ENCODE peak calls at places on chromosomes 5 and 9, in seven cellular contexts. One of them, this sample, is unnamed.

GRCh38 chr9:16422114-16422513 is 448.4 kb downstream of the BNC2 start:
- DNase-seq in neural crest cell: no peak
- DNase-seq in AG04450: no peak
- DNase-seq in HTR-8/SVneo: no peak
- DNase-seq in PC-9: no peak
- DNase-seq in HCT116: no peak
- DNase-seq in activated gamma-delta T cell treated with anti-CD3 and anti-CD28 coated beads, Interleukin-2, amount 50 U/mL, for 16 hours: no peak
- DNase-seq in this sample: no peak

GRCh38 chr9:33164138-33164809 is 2.9 kb downstream of the B4GALT1 start:
- DNase-seq in neural crest cell: no peak
- DNase-seq in AG04450: no peak
- DNase-seq in HTR-8/SVneo: no peak
- DNase-seq in PC-9: no peak
- DNase-seq in HCT116: no peak
- DNase-seq in activated gamma-delta T cell treated with anti-CD3 and anti-CD28 coated beads, Interleukin-2, amount 50 U/mL, for 16 hours: no peak
- DNase-seq in this sample: no peak

GRCh38 chr5:81302596-81302995 is 1.2 kb downstream of the ZCCHC9 start:
- DNase-seq in neural crest cell: no peak
- DNase-seq in AG04450: no peak
- DNase-seq in HTR-8/SVneo: no peak
- DNase-seq in PC-9: no peak
- DNase-seq in HCT116: no peak
- DNase-seq in activated gamma-delta T cell treated with anti-CD3 and anti-CD28 coated beads, Interleukin-2, amount 50 U/mL, for 16 hours: no peak
- DNase-seq in this sample: no peak

GRCh38 chr9:80878556-80878955 is 810.8 kb downstream of the TLE1 start:
- DNase-seq in neural crest cell: no peak
- DNase-seq in AG04450: peak
- DNase-seq in HTR-8/SVneo: no peak
- DNase-seq in PC-9: no peak
- DNase-seq in HCT116: no peak
- DNase-seq in activated gamma-delta T cell treated with anti-CD3 and anti-CD28 coated beads, Interleukin-2, amount 50 U/mL, for 16 hours: no peak
- DNase-seq in this sample: no peak

GRCh38 chr5:13994606-13995336 is 50.3 kb upstream of the DNAH5 start:
- DNase-seq in neural crest cell: no peak
- DNase-seq in AG04450: peak
- DNase-seq in HTR-8/SVneo: no peak
- DNase-seq in PC-9: no peak
- DNase-seq in HCT116: no peak
- DNase-seq in activated gamma-delta T cell treated with anti-CD3 and anti-CD28 coated beads, Interleukin-2, amount 50 U/mL, for 16 hours: no peak
- DNase-seq in this sample: no peak

GRCh38 chr5:140567871-140568270 is 3.2 kb downstream of the SLC35A4 start:
- DNase-seq in neural crest cell: no peak
- DNase-seq in AG04450: no peak
- DNase-seq in HTR-8/SVneo: no peak
- DNase-seq in PC-9: no peak
- DNase-seq in HCT116: no peak
- DNase-seq in activated gamma-delta T cell treated with anti-CD3 and anti-CD28 coated beads, Interleukin-2, amount 50 U/mL, for 16 hours: no peak
- DNase-seq in this sample: no peak

GRCh38 chr5:177454397-177455035 is 7.9 kb downstream of the PRR7 start:
- DNase-seq in neural crest cell: peak
- DNase-seq in AG04450: no peak
- DNase-seq in HTR-8/SVneo: peak
- DNase-seq in PC-9: peak
- DNase-seq in HCT116: peak
- DNase-seq in activated gamma-delta T cell treated with anti-CD3 and anti-CD28 coated beads, Interleukin-2, amount 50 U/mL, for 16 hours: peak
- DNase-seq in this sample: peak

GRCh38 chr5:6820851-6821479 is 107.7 kb downstream of the TENT4A start:
- DNase-seq in neural crest cell: peak
- DNase-seq in AG04450: no peak
- DNase-seq in HTR-8/SVneo: peak
- DNase-seq in PC-9: peak
- DNase-seq in HCT116: peak
- DNase-seq in activated gamma-delta T cell treated with anti-CD3 and anti-CD28 coated beads, Interleukin-2, amount 50 U/mL, for 16 hours: no peak
- DNase-seq in this sample: no peak

GRCh38 chr9:82583524-82583923 is 479.4 kb downstream of the RASEF start:
- DNase-seq in neural crest cell: no peak
- DNase-seq in AG04450: no peak
- DNase-seq in HTR-8/SVneo: no peak
- DNase-seq in PC-9: no peak
- DNase-seq in HCT116: no peak
- DNase-seq in activated gamma-delta T cell treated with anti-CD3 and anti-CD28 coated beads, Interleukin-2, amount 50 U/mL, for 16 hours: no peak
- DNase-seq in this sample: no peak

GRCh38 chr9:61671276-61671973 is 481.6 kb downstream of the SPATA31A7 start:
- DNase-seq in neural crest cell: no peak
- DNase-seq in AG04450: no peak
- DNase-seq in HTR-8/SVneo: no peak
- DNase-seq in PC-9: no peak
- DNase-seq in HCT116: no peak
- DNase-seq in activated gamma-delta T cell treated with anti-CD3 and anti-CD28 coated beads, Interleukin-2, amount 50 U/mL, for 16 hours: no peak
- DNase-seq in this sample: peak

GRCh38 chr5:42547146-42547545 is 123.9 kb downstream of the GHR start:
- DNase-seq in neural crest cell: no peak
- DNase-seq in AG04450: no peak
- DNase-seq in HTR-8/SVneo: no peak
- DNase-seq in PC-9: no peak
- DNase-seq in HCT116: no peak
- DNase-seq in activated gamma-delta T cell treated with anti-CD3 and anti-CD28 coated beads, Interleukin-2, amount 50 U/mL, for 16 hours: no peak
- DNase-seq in this sample: no peak

GRCh38 chr5:125559296-125559695 is 812.9 kb upstream of the ZNF608 start:
- DNase-seq in neural crest cell: no peak
- DNase-seq in AG04450: peak
- DNase-seq in HTR-8/SVneo: peak
- DNase-seq in PC-9: peak
- DNase-seq in HCT116: peak
- DNase-seq in activated gamma-delta T cell treated with anti-CD3 and anti-CD28 coated beads, Interleukin-2, amount 50 U/mL, for 16 hours: no peak
- DNase-seq in this sample: no peak

GRCh38 chr9:34544035-34544434 is 21.2 kb upstream of the ENHO start:
- DNase-seq in neural crest cell: no peak
- DNase-seq in AG04450: no peak
- DNase-seq in HTR-8/SVneo: no peak
- DNase-seq in PC-9: no peak
- DNase-seq in HCT116: no peak
- DNase-seq in activated gamma-delta T cell treated with anti-CD3 and anti-CD28 coated beads, Interleukin-2, amount 50 U/mL, for 16 hours: no peak
- DNase-seq in this sample: no peak

GRCh38 chr9:37141015-37141414 is 20.6 kb downstream of the ZCCHC7 start:
- DNase-seq in neural crest cell: no peak
- DNase-seq in AG04450: no peak
- DNase-seq in HTR-8/SVneo: no peak
- DNase-seq in PC-9: no peak
- DNase-seq in HCT116: no peak
- DNase-seq in activated gamma-delta T cell treated with anti-CD3 and anti-CD28 coated beads, Interleukin-2, amount 50 U/mL, for 16 hours: no peak
- DNase-seq in this sample: no peak

GRCh38 chr5:57862471-57863282 is 380.1 kb upstream of the ACTBL2 start:
- DNase-seq in neural crest cell: no peak
- DNase-seq in AG04450: no peak
- DNase-seq in HTR-8/SVneo: peak
- DNase-seq in PC-9: peak
- DNase-seq in HCT116: no peak
- DNase-seq in activated gamma-delta T cell treated with anti-CD3 and anti-CD28 coated beads, Interleukin-2, amount 50 U/mL, for 16 hours: no peak
- DNase-seq in this sample: no peak

GRCh38 chr5:115487750-115488149 is 56.8 kb downstream of the FEM1C start:
- DNase-seq in neural crest cell: no peak
- DNase-seq in AG04450: no peak
- DNase-seq in HTR-8/SVneo: no peak
- DNase-seq in PC-9: no peak
- DNase-seq in HCT116: no peak
- DNase-seq in activated gamma-delta T cell treated with anti-CD3 and anti-CD28 coated beads, Interleukin-2, amount 50 U/mL, for 16 hours: no peak
- DNase-seq in this sample: no peak

GRCh38 chr9:109793196-109793595 is 13.2 kb downstream of the PALM2AKAP2 start:
- DNase-seq in neural crest cell: no peak
- DNase-seq in AG04450: peak
- DNase-seq in HTR-8/SVneo: peak
- DNase-seq in PC-9: peak
- DNase-seq in HCT116: no peak
- DNase-seq in activated gamma-delta T cell treated with anti-CD3 and anti-CD28 coated beads, Interleukin-2, amount 50 U/mL, for 16 hours: no peak
- DNase-seq in this sample: no peak

GRCh38 chr5:142056831-142057696 is 44.2 kb upstream of the GNPDA1 start:
- DNase-seq in neural crest cell: no peak
- DNase-seq in AG04450: no peak
- DNase-seq in HTR-8/SVneo: no peak
- DNase-seq in PC-9: no peak
- DNase-seq in HCT116: no peak
- DNase-seq in activated gamma-delta T cell treated with anti-CD3 and anti-CD28 coated beads, Interleukin-2, amount 50 U/mL, for 16 hours: no peak
- DNase-seq in this sample: no peak

GRCh38 chr5:170662966-170663365 is 120.6 kb upstream of the GABRP start:
- DNase-seq in neural crest cell: no peak
- DNase-seq in AG04450: no peak
- DNase-seq in HTR-8/SVneo: no peak
- DNase-seq in PC-9: no peak
- DNase-seq in HCT116: no peak
- DNase-seq in activated gamma-delta T cell treated with anti-CD3 and anti-CD28 coated beads, Interleukin-2, amount 50 U/mL, for 16 hours: no peak
- DNase-seq in this sample: no peak

GRCh38 chr5:143398451-143399237 is 4.8 kb downstream of the NR3C1 start:
- DNase-seq in neural crest cell: no peak
- DNase-seq in AG04450: no peak
- DNase-seq in HTR-8/SVneo: no peak
- DNase-seq in PC-9: no peak
- DNase-seq in HCT116: no peak
- DNase-seq in activated gamma-delta T cell treated with anti-CD3 and anti-CD28 coated beads, Interleukin-2, amount 50 U/mL, for 16 hours: no peak
- DNase-seq in this sample: no peak

GRCh38 chr5:89277791-89278190 is 394.8 kb upstream of the MEF2C start:
- DNase-seq in neural crest cell: no peak
- DNase-seq in AG04450: no peak
- DNase-seq in HTR-8/SVneo: no peak
- DNase-seq in PC-9: no peak
- DNase-seq in HCT116: no peak
- DNase-seq in activated gamma-delta T cell treated with anti-CD3 and anti-CD28 coated beads, Interleukin-2, amount 50 U/mL, for 16 hours: no peak
- DNase-seq in this sample: no peak

GRCh38 chr9:137759649-137760321 is 117.8 kb upstream of the CACNA1B start:
- DNase-seq in neural crest cell: peak
- DNase-seq in AG04450: no peak
- DNase-seq in HTR-8/SVneo: no peak
- DNase-seq in PC-9: no peak
- DNase-seq in HCT116: no peak
- DNase-seq in activated gamma-delta T cell treated with anti-CD3 and anti-CD28 coated beads, Interleukin-2, amount 50 U/mL, for 16 hours: no peak
- DNase-seq in this sample: no peak

GRCh38 chr5:134430001-134430569 is 18.4 kb upstream of the CDKN2AIPNL start:
- DNase-seq in neural crest cell: no peak
- DNase-seq in AG04450: no peak
- DNase-seq in HTR-8/SVneo: no peak
- DNase-seq in PC-9: no peak
- DNase-seq in HCT116: no peak
- DNase-seq in activated gamma-delta T cell treated with anti-CD3 and anti-CD28 coated beads, Interleukin-2, amount 50 U/mL, for 16 hours: no peak
- DNase-seq in this sample: no peak

GRCh38 chr5:56060276-56061110 is 65.7 kb upstream of the IL6ST start:
- DNase-seq in neural crest cell: no peak
- DNase-seq in AG04450: no peak
- DNase-seq in HTR-8/SVneo: no peak
- DNase-seq in PC-9: no peak
- DNase-seq in HCT116: no peak
- DNase-seq in activated gamma-delta T cell treated with anti-CD3 and anti-CD28 coated beads, Interleukin-2, amount 50 U/mL, for 16 hours: no peak
- DNase-seq in this sample: no peak

GRCh38 chr5:39772307-39772706 is 347.5 kb upstream of the DAB2 start:
- DNase-seq in neural crest cell: no peak
- DNase-seq in AG04450: no peak
- DNase-seq in HTR-8/SVneo: no peak
- DNase-seq in PC-9: no peak
- DNase-seq in HCT116: no peak
- DNase-seq in activated gamma-delta T cell treated with anti-CD3 and anti-CD28 coated beads, Interleukin-2, amount 50 U/mL, for 16 hours: no peak
- DNase-seq in this sample: no peak

GRCh38 chr5:162067651-162068411 is at the start of gene GABRG2:
- DNase-seq in neural crest cell: no peak
- DNase-seq in AG04450: no peak
- DNase-seq in HTR-8/SVneo: no peak
- DNase-seq in PC-9: no peak
- DNase-seq in HCT116: no peak
- DNase-seq in activated gamma-delta T cell treated with anti-CD3 and anti-CD28 coated beads, Interleukin-2, amount 50 U/mL, for 16 hours: no peak
- DNase-seq in this sample: no peak

GRCh38 chr5:88883566-88884434 is 816 bp upstream of the MEF2C start:
- DNase-seq in neural crest cell: peak
- DNase-seq in AG04450: peak
- DNase-seq in HTR-8/SVneo: peak
- DNase-seq in PC-9: no peak
- DNase-seq in HCT116: peak
- DNase-seq in activated gamma-delta T cell treated with anti-CD3 and anti-CD28 coated beads, Interleukin-2, amount 50 U/mL, for 16 hours: no peak
- DNase-seq in this sample: peak

GRCh38 chr9:7172445-7173115 is 414.8 kb downstream of the KDM4C start:
- DNase-seq in neural crest cell: no peak
- DNase-seq in AG04450: no peak
- DNase-seq in HTR-8/SVneo: no peak
- DNase-seq in PC-9: no peak
- DNase-seq in HCT116: no peak
- DNase-seq in activated gamma-delta T cell treated with anti-CD3 and anti-CD28 coated beads, Interleukin-2, amount 50 U/mL, for 16 hours: no peak
- DNase-seq in this sample: no peak

GRCh38 chr9:122130837-122131236 is 28.7 kb downstream of the NDUFA8 start:
- DNase-seq in neural crest cell: no peak
- DNase-seq in AG04450: no peak
- DNase-seq in HTR-8/SVneo: no peak
- DNase-seq in PC-9: no peak
- DNase-seq in HCT116: no peak
- DNase-seq in activated gamma-delta T cell treated with anti-CD3 and anti-CD28 coated beads, Interleukin-2, amount 50 U/mL, for 16 hours: no peak
- DNase-seq in this sample: no peak

GRCh38 chr5:71943874-71944273 is 163.4 kb upstream of the MAP1B start:
- DNase-seq in neural crest cell: no peak
- DNase-seq in AG04450: no peak
- DNase-seq in HTR-8/SVneo: no peak
- DNase-seq in PC-9: no peak
- DNase-seq in HCT116: no peak
- DNase-seq in activated gamma-delta T cell treated with anti-CD3 and anti-CD28 coated beads, Interleukin-2, amount 50 U/mL, for 16 hours: no peak
- DNase-seq in this sample: no peak

GRCh38 chr5:163397368-163397767 is 40.0 kb upstream of the CCNG1 start:
- DNase-seq in neural crest cell: no peak
- DNase-seq in AG04450: no peak
- DNase-seq in HTR-8/SVneo: no peak
- DNase-seq in PC-9: no peak
- DNase-seq in HCT116: no peak
- DNase-seq in activated gamma-delta T cell treated with anti-CD3 and anti-CD28 coated beads, Interleukin-2, amount 50 U/mL, for 16 hours: no peak
- DNase-seq in this sample: no peak

GRCh38 chr5:40291338-40291737 is 388.4 kb upstream of the PTGER4 start:
- DNase-seq in neural crest cell: no peak
- DNase-seq in AG04450: no peak
- DNase-seq in HTR-8/SVneo: peak
- DNase-seq in PC-9: no peak
- DNase-seq in HCT116: no peak
- DNase-seq in activated gamma-delta T cell treated with anti-CD3 and anti-CD28 coated beads, Interleukin-2, amount 50 U/mL, for 16 hours: no peak
- DNase-seq in this sample: no peak

GRCh38 chr9:72443855-72444254 is 77.6 kb upstream of the TMC1 start:
- DNase-seq in neural crest cell: no peak
- DNase-seq in AG04450: no peak
- DNase-seq in HTR-8/SVneo: peak
- DNase-seq in PC-9: no peak
- DNase-seq in HCT116: no peak
- DNase-seq in activated gamma-delta T cell treated with anti-CD3 and anti-CD28 coated beads, Interleukin-2, amount 50 U/mL, for 16 hours: no peak
- DNase-seq in this sample: peak

GRCh38 chr5:151772868-151773561 is 1.3 kb downstream of the G3BP1 start:
- DNase-seq in neural crest cell: no peak
- DNase-seq in AG04450: no peak
- DNase-seq in HTR-8/SVneo: no peak
- DNase-seq in PC-9: no peak
- DNase-seq in HCT116: no peak
- DNase-seq in activated gamma-delta T cell treated with anti-CD3 and anti-CD28 coated beads, Interleukin-2, amount 50 U/mL, for 16 hours: no peak
- DNase-seq in this sample: peak

GRCh38 chr9:76817489-76817888 is 53.3 kb downstream of the PCA3 start:
- DNase-seq in neural crest cell: no peak
- DNase-seq in AG04450: peak
- DNase-seq in HTR-8/SVneo: no peak
- DNase-seq in PC-9: no peak
- DNase-seq in HCT116: no peak
- DNase-seq in activated gamma-delta T cell treated with anti-CD3 and anti-CD28 coated beads, Interleukin-2, amount 50 U/mL, for 16 hours: no peak
- DNase-seq in this sample: peak

GRCh38 chr5:103433216-103433615 is 129.4 kb downstream of the NUDT12 start:
- DNase-seq in neural crest cell: no peak
- DNase-seq in AG04450: no peak
- DNase-seq in HTR-8/SVneo: no peak
- DNase-seq in PC-9: no peak
- DNase-seq in HCT116: no peak
- DNase-seq in activated gamma-delta T cell treated with anti-CD3 and anti-CD28 coated beads, Interleukin-2, amount 50 U/mL, for 16 hours: no peak
- DNase-seq in this sample: no peak

GRCh38 chr9:125409637-125410521 is 148.3 kb downstream of the GAPVD1 start:
- DNase-seq in neural crest cell: no peak
- DNase-seq in AG04450: no peak
- DNase-seq in HTR-8/SVneo: peak
- DNase-seq in PC-9: peak
- DNase-seq in HCT116: peak
- DNase-seq in activated gamma-delta T cell treated with anti-CD3 and anti-CD28 coated beads, Interleukin-2, amount 50 U/mL, for 16 hours: no peak
- DNase-seq in this sample: peak